ENCODE peak calls at places on chromosomes 5 and 9, in four cellular contexts. L, B, Y and N are unnamed samples.

GRCh38 chr9:109113892-109114609 is 5.7 kb downstream of the TMEM245 start:
- DNase-seq in L (peak), B (no peak), Y (no peak), N (no peak)

GRCh38 chr5:180785794-180786221 is 16.8 kb downstream of the MGAT1 start:
- DNase-seq in Y (peak), L (no peak), B (peak), N (no peak)

GRCh38 chr5:39599721-39600431 is 175.1 kb upstream of the DAB2 start:
- DNase-seq in L (no peak), Y (no peak), B (peak), N (no peak)

GRCh38 chr5:18483386-18483785 is 849.1 kb downstream of the TAF11L14 start:
- DNase-seq in B (peak), L (no peak), Y (no peak), N (no peak)

GRCh38 chr9:70435948-70436347 is 21.5 kb upstream of the KLF9 start:
- DNase-seq in L (no peak), B (peak), Y (no peak), N (no peak)

GRCh38 chr5:23042231-23042630 is 189.1 kb upstream of the CDH12 start:
- DNase-seq in L (no peak), B (no peak), Y (no peak), N (no peak)

GRCh38 chr5:16702964-16703363 is 86.2 kb upstream of the RETREG1 start:
- DNase-seq in L (no peak), Y (no peak), B (no peak), N (no peak)

GRCh38 chr5:2317540-2317939 is 433.9 kb downstream of the IRX2 start:
- DNase-seq in Y (no peak), B (no peak), L (no peak), N (no peak)

GRCh38 chr9:26437056-26437711 is 455.4 kb downstream of the CAAP1 start:
- DNase-seq in Y (peak), B (no peak), L (no peak), N (no peak)

GRCh38 chr5:141517321-141517720 is 28.4 kb downstream of the PCDHGC5 start:
- DNase-seq in L (no peak), B (no peak), Y (no peak), N (no peak)

GRCh38 chr5:115838885-115839518 is 2.4 kb downstream of the ATG12 start:
- DNase-seq in L (no peak), Y (no peak), B (peak), N (peak)

GRCh38 chr5:174327317-174327864 is 281.9 kb downstream of the NSG2 start:
- DNase-seq in Y (peak), L (no peak), B (peak), N (no peak)

GRCh38 chr5:172166030-172166429 is 22.0 kb downstream of the STK10 start:
- DNase-seq in L (no peak), Y (no peak), B (no peak), N (no peak)

GRCh38 chr5:35247645-35248034 is 17.4 kb upstream of the PRLR start:
- DNase-seq in Y (no peak), B (peak), L (no peak), N (no peak)

GRCh38 chr9:76022317-76022716 is 131.8 kb downstream of the PCSK5 start:
- DNase-seq in L (no peak), B (no peak), Y (no peak), N (no peak)

GRCh38 chr9:92100237-92100911 is 14.8 kb downstream of the SPTLC1 start:
- DNase-seq in B (peak), Y (no peak), L (no peak), N (no peak)

GRCh38 chr5:3602713-3603502 is 7.3 kb downstream of the IRX1 start:
- DNase-seq in B (no peak), Y (peak), L (peak), N (no peak)

GRCh38 chr9:126055386-126055785 is 271.2 kb upstream of the MVB12B start:
- DNase-seq in Y (no peak), L (no peak), B (peak), N (no peak)

GRCh38 chr5:148939676-148940075 is 113.3 kb downstream of the ADRB2 start:
- DNase-seq in L (no peak), Y (no peak), B (peak), N (no peak)

GRCh38 chr5:150642567-150642927 is 2.1 kb downstream of the SYNPO start:
- DNase-seq in L (no peak), B (peak), Y (no peak), N (no peak)

GRCh38 chr9:132849168-132849831 is 28.8 kb downstream of the AK8 start:
- DNase-seq in Y (no peak), B (no peak), L (no peak), N (no peak)

GRCh38 chr9:8769153-8769552 is 969.6 kb upstream of the DMAC1 start:
- DNase-seq in Y (no peak), L (no peak), B (no peak), N (no peak)

GRCh38 chr5:174945853-174946252 is 221.5 kb downstream of the MSX2 start:
- DNase-seq in B (no peak), Y (no peak), L (no peak), N (no peak)

GRCh38 chr9:72400866-72401265 is 35.9 kb upstream of the ZFAND5 start:
- DNase-seq in Y (no peak), B (no peak), L (no peak), N (no peak)

GRCh38 chr5:6652025-6652424 is 18.8 kb downstream of the SRD5A1 start:
- DNase-seq in B (no peak), Y (no peak), L (no peak), N (no peak)

GRCh38 chr9:136566553-136566895 is 20.7 kb upstream of the NOTCH1 start:
- DNase-seq in L (peak), B (no peak), Y (no peak), N (no peak)

GRCh38 chr9:133802256-133802655 is 64.1 kb upstream of the SARDH start:
- DNase-seq in Y (no peak), L (peak), B (no peak), N (no peak)

GRCh38 chr5:16936150-16937022 is at the start of gene MYO10:
- DNase-seq in B (peak), Y (peak), L (peak), N (peak)

GRCh38 chr9:21810388-21810787 is 8.0 kb downstream of the MTAP start:
- DNase-seq in B (no peak), L (no peak), Y (no peak), N (no peak)

GRCh38 chr9:4137234-4137633 is 162.6 kb downstream of the GLIS3 start:
- DNase-seq in B (peak), L (no peak), Y (no peak), N (no peak)

GRCh38 chr5:117888688-117889087 is 1099.7 kb downstream of the DTWD2 start:
- DNase-seq in Y (no peak), L (no peak), B (peak), N (no peak)

GRCh38 chr5:178336889-178337785 is 104.5 kb upstream of the PHYKPL start:
- DNase-seq in B (no peak), Y (peak), L (peak), N (no peak)

GRCh38 chr5:16934123-16934522 is 2.0 kb downstream of the MYO10 start:
- DNase-seq in Y (peak), B (peak), L (no peak), N (no peak)

GRCh38 chr9:126813072-126813471 is 8.2 kb downstream of the ZBTB43 start:
- DNase-seq in B (no peak), L (no peak), Y (no peak), N (no peak)

GRCh38 chr5:61455179-61456006 is 123.3 kb downstream of the ZSWIM6 start:
- DNase-seq in B (no peak), Y (no peak), L (no peak), N (no peak)

GRCh38 chr9:98935064-98935463 is 8.6 kb upstream of the COL15A1 start:
- DNase-seq in B (no peak), L (no peak), Y (no peak), N (no peak)

GRCh38 chr5:147098233-147098790 is 136.5 kb upstream of the STK32A start:
- DNase-seq in B (peak), Y (peak), L (no peak), N (no peak)
- TF ChIP-seq CTCF in B (peak), Y (peak), L (peak), N (no peak)

DNA sequence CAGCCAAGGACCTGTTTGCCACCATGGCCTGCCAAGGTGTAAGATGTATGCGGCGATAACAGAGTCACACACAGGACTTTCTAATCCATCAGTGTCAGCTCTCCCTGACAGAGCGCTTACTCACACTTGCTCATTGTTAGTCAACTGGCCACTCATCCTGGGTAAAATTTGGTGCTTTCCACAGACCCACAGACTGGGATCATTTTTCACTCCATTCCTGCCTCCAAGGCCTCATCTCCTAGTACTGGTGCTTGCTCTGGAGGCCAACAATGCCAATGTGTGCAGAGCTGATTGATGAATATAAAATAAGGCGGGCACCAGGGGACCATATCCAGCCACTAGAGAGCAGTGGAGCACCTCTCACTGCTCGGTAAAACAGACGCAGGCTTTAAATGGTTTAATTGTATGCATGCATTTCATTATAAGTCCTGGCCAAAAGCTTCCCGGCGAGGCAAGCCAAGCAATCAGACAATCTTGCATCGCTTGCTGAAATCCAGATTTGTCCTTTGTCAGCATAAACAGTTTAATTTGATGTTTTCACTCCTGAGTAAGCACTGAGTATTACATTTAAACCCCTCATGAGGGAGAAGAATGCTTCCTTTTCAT is 22.3 kb downstream of the PSMB7 start:
- DNase-seq in Y (peak), L (no peak), B (peak), N (no peak)
- TF ChIP-seq CTCF in Y (no peak), L (no peak), B (peak), N (no peak)

GRCh38 chr9:101383361-101383760 is 1.4 kb downstream of the BAAT start:
- DNase-seq in L (no peak), Y (no peak), B (no peak), N (no peak)

GRCh38 chr9:101393135-101393534 is 5.3 kb downstream of the MRPL50 start:
- DNase-seq in L (no peak), B (no peak), Y (no peak), N (no peak)

GRCh38 chr9:101387871-101388506 is 3.2 kb upstream of the BAAT start:
- DNase-seq in Y (no peak), B (peak), L (no peak), N (no peak)

DNA sequence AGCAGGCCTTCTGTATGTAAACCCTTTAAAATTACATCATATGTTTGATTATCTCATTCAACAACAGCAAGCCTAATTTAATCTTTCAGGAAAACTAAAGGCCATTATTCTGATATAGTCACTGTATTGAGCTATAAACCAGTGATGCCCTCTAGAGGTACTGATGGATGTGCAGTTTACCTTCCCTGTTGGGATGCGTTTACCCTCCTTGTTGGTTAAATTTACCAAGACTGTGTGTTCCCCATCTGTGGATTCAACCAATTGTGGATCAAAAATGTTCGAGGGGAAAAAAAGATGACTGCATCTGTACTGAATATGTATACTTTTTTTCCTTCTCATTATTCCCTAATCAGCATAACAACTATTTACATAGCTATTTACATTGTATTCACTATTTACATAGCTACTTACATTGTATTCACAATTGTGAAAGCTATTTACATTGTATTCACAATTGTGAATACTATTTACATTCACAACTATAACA is 3.7 kb upstream of the BAAT start:
- DNase-seq in B (no peak), Y (no peak), L (no peak), N (no peak)
- TF ChIP-seq CTCF in B (peak), Y (no peak), L (no peak), N (no peak)

DNA sequence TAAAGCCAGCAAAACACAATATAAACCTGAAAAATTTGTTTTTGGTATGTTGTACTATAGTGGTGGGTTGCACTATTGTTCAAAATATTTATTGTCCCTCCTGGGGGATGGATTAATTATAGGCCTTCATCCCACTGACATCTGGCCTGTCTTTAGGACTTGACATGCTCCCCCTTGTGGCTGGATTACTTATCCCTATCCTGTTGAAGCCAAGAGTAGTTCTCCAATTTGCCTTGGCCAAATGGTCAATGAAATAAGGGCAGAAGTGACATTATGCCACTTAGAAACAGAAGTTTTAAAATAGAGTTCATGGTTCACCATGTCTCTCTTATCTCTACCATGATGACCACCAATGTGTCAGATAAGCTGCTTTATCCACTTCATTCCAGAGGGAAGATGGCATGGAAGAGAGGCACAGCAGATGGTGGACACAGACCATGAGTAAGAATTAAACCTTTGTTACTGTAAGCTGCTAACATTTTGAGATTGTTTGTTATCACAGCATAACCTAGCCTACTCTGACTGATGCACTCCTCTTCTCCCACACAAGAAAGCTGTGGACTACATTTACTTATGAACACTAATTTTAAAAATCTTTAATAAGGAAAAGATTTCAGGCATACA is 29.2 kb upstream of the ARHGEF28 start:
- DNase-seq in Y (peak), B (peak), L (no peak), N (no peak)
- TF ChIP-seq CTCF in Y (peak), B (peak), L (peak), N (peak)

DNA sequence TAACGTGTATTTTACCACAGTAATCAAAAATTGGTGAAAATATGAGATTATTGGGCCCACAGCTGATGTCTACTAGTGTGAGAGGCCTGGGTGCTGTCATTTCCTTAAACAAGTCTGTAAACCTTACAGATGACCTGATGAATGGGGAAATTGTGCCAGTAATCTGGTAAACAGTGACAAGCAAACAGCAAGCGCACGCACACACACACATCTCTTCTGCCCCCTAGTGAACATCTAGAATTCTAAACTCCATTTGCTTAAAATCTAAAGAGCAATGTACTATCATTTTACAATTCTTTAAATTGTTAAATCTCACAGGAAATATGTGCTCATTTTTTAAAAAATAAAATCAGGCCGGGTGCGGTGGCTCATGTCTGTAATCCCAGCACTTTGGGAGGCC is 7.5 kb upstream of the RAPGEF1 start:
- DNase-seq in Y (no peak), B (peak), L (no peak), N (no peak)
- TF ChIP-seq CTCF in Y (peak), B (peak), L (peak), N (peak)

GRCh38 chr5:179343021-179343781 is 2.1 kb downstream of the ADAMTS2 start:
- DNase-seq in Y (peak), B (no peak), L (no peak), N (no peak)

GRCh38 chr5:179344301-179345178 is 721 bp downstream of the ADAMTS2 start:
- DNase-seq in Y (peak), L (peak), B (no peak), N (no peak)

GRCh38 chr5:179345179-179345428 is 157 bp downstream of the ADAMTS2 start:
- DNase-seq in B (no peak), L (peak), Y (no peak), N (no peak)

GRCh38 chr5:179342577-179342976 is 2.7 kb downstream of the ADAMTS2 start:
- DNase-seq in Y (peak), L (peak), B (no peak), N (no peak)

GRCh38 chr5:179343902-179344300 is 1.4 kb downstream of the ADAMTS2 start:
- DNase-seq in Y (peak), B (no peak), L (peak), N (no peak)
- TF ChIP-seq CTCF in Y (no peak), B (no peak), L (peak), N (no peak)